ENCODE peak calls at places on chromosomes 5 and 9, in six cellular contexts. G is Panc1, U is A673, Q is AG04450, L is breast epithelium, J is mammary epithelial cell. N is an unnamed sample.

GRCh38 chr5:27130587-27130986 is 92.2 kb upstream of the CDH9 start:
- DNase-seq in G (no peak), U (peak), Q (no peak), L (no peak), J (no peak), N (no peak)

GRCh38 chr5:83474986-83475385 is 3.4 kb downstream of the VCAN start:
- DNase-seq in G (no peak), U (peak), Q (no peak), L (no peak), J (no peak), N (no peak)

GRCh38 chr5:176447538-176447981 is 625 bp upstream of the FAF2 start:
- DNase-seq in G (no peak), U (peak), Q (no peak), L (peak), J (no peak), N (no peak)

GRCh38 chr5:113276493-113276892 is 158.3 kb downstream of the TSSK1B start:
- DNase-seq in G (no peak), U (no peak), Q (no peak), L (no peak), J (no peak), N (no peak)

GRCh38 chr5:127031863-127032232 is 1.5 kb upstream of the MARCHF3 start:
- DNase-seq in G (no peak), U (no peak), Q (no peak), L (no peak), J (no peak), N (no peak)

GRCh38 chr5:23105021-23105420 is 251.9 kb upstream of the CDH12 start:
- DNase-seq in G (no peak), U (no peak), Q (no peak), L (no peak), J (no peak), N (no peak)

GRCh38 chr5:77893225-77893860 is 117.2 kb upstream of the TBCA start:
- DNase-seq in G (peak), U (peak), Q (peak), L (no peak), J (peak), N (no peak)

GRCh38 chr5:88834499-88834898 is 48.5 kb downstream of the MEF2C start:
- DNase-seq in G (no peak), U (no peak), Q (no peak), L (no peak), J (no peak), N (no peak)

GRCh38 chr9:131868766-131869165 is 128.9 kb upstream of the RAPGEF1 start:
- DNase-seq in G (no peak), U (no peak), Q (no peak), L (no peak), J (no peak), N (no peak)

GRCh38 chr5:53253421-53253871 is 143.9 kb upstream of the MOCS2 start:
- DNase-seq in G (no peak), U (no peak), Q (peak), L (no peak), J (peak), N (no peak)

GRCh38 chr5:59115345-59115744 is 532.5 kb downstream of the RAB3C start:
- DNase-seq in G (no peak), U (peak), Q (no peak), L (no peak), J (peak), N (no peak)

GRCh38 chr9:131668439-131669233 is 71.2 kb downstream of the RAPGEF1 start:
- DNase-seq in G (no peak), U (peak), Q (no peak), L (no peak), J (peak), N (no peak)

GRCh38 chr9:114677418-114677817 is 4.6 kb downstream of the TEX48 start:
- DNase-seq in G (no peak), U (peak), Q (peak), L (no peak), J (peak), N (no peak)

GRCh38 chr9:38200431-38200830 is 131.4 kb upstream of the SHB start:
- DNase-seq in G (no peak), U (peak), Q (no peak), L (no peak), J (no peak), N (no peak)

GRCh38 chr9:117413346-117414219 is 1.3 kb downstream of the ASTN2 start:
- DNase-seq in G (no peak), U (peak), Q (no peak), L (no peak), J (peak), N (no peak)

GRCh38 chr5:42842860-42843641 is 31.4 kb upstream of the SELENOP start:
- DNase-seq in G (no peak), U (no peak), Q (no peak), L (no peak), J (no peak), N (no peak)

GRCh38 chr5:88886252-88886651 is 3.3 kb upstream of the MEF2C start:
- DNase-seq in G (no peak), U (no peak), Q (no peak), L (no peak), J (no peak), N (no peak)

GRCh38 chr9:15180124-15180523 is 126.9 kb downstream of the TTC39B start:
- DNase-seq in G (no peak), U (no peak), Q (no peak), L (no peak), J (no peak), N (no peak)

GRCh38 chr9:1219284-1219683 is 169.1 kb downstream of the DMRT2 start:
- DNase-seq in G (no peak), U (no peak), Q (no peak), L (no peak), J (no peak), N (no peak)

GRCh38 chr5:159412284-159413046 is 82.2 kb upstream of the IL12B start:
- DNase-seq in G (no peak), U (peak), Q (no peak), L (no peak), J (peak), N (no peak)

GRCh38 chr9:92605224-92605623 is 64.7 kb downstream of the IPPK start:
- DNase-seq in G (no peak), U (no peak), Q (no peak), L (no peak), J (no peak), N (no peak)

GRCh38 chr5:80128129-80128528 is 93.0 kb downstream of the THBS4 start:
- DNase-seq in G (no peak), U (peak), Q (no peak), L (no peak), J (no peak), N (no peak)
- H3K27ac ChIP-seq in G (no peak), U (no peak), Q (no peak), L (no peak), J (no peak), N (no peak)

GRCh38 chr5:163458778-163459405 is 1.0 kb downstream of the NUDCD2 start:
- DNase-seq in G (no peak), U (no peak), Q (no peak), L (no peak), J (peak), N (no peak)

GRCh38 chr5:163459888-163460561 is at the start of gene NUDCD2:
- DNase-seq in G (peak), U (peak), Q (peak), L (peak), J (peak), N (peak)

GRCh38 chr5:163456840-163457239 is 3.1 kb downstream of the NUDCD2 start:
- DNase-seq in G (no peak), U (no peak), Q (no peak), L (no peak), J (no peak), N (no peak)

GRCh38 chr5:163460562-163461176 is at the start of gene HMMR:
- DNase-seq in G (no peak), U (peak), Q (no peak), L (no peak), J (no peak), N (no peak)

DNA sequence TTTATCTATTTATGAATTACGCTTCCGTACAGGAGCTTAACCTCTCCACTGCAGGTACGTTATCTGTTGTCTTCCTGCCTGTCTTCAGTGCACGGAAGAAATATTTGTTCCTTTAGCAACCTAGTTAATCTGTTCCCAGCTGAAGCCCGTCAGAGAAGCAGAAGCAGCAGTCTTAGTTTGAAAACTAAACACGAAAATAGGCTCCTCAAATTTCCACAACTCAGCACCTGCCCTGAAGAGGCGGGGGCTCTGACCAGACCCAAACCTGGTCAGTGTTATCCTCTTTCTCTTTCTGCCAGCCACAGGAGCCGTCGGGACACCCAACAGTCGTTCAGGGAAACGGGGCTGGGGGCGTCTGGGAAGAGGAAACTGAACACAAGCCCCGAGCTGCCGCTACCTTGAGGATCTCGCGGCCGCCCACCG is 426 bp downstream of the NUDCD2 start:
- DNase-seq in G (no peak), U (no peak), Q (no peak), L (no peak), J (no peak), N (no peak)
- TF ChIP-seq CTCF in G (peak), U (no peak), Q (no peak), L (no peak), J (no peak), N (no peak)

GRCh38 chr5:119016125-119016774 is 27.9 kb upstream of the DTWD2 start:
- DNase-seq in G (no peak), U (no peak), Q (no peak), L (no peak), J (no peak), N (no peak)
- H3K27ac ChIP-seq in G (no peak), U (no peak), Q (no peak), L (no peak), J (no peak), N (no peak)

DNA sequence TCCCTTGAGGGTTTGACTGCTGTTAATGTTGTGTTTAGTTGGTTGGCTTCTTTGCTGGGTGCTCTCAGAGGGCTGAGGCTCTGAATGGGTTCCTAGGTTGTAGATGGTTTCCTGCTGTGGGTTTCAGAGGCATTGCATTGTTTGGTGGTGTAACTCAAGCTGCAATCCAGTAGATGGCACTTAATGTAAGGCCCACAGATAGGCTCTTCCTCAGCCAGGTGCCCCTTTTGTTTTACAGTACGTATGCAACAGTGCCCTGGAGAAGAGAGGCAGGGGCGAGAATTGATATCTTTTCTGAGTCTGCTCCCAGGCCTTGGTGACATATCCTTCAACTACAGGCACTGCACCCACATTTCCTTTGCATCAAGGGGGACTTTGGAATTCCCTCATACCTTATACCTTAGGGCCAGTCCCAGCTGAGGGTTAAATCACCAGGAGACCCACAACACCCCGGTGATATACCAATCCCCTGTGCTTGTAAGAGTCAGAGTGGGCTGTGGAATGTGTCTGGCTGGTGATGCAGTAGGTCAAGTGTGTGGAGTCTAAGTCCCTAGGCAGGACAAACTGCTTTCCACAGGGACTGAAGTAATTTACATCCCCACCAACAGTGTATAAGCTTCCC is 7.0 kb upstream of the UGT3A2 start:
- DNase-seq in G (no peak), U (peak), Q (no peak), L (no peak), J (no peak), N (no peak)
- TF ChIP-seq CTCF in G (peak), U (peak), Q (peak), L (no peak), J (no peak), N (no peak)

DNA sequence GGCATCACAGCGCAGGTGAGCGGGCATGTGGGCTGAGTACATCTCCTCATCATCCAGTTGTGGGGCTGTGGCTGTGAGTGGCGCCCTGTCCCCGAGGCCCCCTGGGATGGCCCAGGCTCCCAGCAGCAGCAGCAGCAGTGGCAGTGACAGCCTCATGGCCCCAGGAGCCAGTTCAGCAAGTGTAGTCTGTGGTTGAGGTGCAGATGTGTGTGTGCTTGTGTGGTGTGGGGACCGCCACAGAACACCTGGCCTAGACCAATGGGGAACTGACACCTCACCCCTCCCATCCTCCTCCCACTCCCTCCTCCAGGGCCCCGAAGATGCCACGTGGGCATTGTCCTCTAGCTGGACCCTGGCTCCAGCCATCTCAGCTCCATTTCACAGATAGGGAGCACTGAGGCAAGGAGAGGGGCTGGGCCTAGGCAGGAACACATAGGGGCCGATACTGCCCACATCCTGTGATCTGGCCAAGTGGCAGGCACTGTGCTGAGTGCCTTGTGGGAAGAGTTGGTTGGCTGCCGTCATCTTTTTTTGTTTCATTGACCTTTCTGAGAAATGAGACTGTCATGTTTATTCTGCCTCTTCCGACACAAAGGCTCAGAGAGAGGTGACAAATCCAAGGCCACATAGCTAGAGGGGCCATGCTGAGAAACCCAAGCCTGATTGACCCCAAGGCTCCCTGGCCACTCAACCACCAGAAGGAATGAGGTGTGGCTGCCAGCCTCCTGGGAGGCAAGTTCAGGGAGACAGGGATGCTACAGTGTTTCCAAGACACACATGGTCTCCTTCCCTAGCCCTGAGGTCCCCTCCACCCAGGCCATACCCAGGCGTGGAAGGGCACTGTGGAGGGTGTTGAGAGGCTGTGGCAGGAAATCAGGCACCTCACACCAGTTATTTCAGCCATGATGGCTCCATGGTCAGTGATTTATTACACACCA is at the start of gene MZB1:
- DNase-seq in G (no peak), U (no peak), Q (no peak), L (no peak), J (no peak), N (no peak)
- H3K27ac ChIP-seq in G (peak), U (no peak), Q (no peak), L (peak), J (no peak), N (no peak)

DNA sequence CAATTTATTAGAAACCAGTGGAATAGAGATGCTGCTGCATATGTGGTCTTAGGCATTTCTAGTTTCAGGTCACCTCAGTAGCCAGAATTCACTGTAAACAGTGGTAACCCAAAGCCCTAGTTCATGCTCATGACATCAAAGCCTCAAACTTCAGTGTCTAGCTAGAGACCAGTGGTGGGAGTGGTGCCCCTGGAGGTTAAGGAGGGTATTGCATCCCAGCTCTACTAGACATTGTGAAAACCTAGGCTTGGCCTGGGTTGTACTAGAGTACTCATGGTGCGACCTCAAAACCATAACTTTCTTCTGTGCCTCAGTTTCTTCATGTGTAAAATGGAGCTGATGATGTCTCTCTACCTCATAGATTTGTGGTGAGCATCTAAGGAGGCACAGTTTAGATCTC is 18.8 kb downstream of the COL5A1 start:
- DNase-seq in G (peak), U (no peak), Q (no peak), L (no peak), J (no peak), N (no peak)
- TF ChIP-seq CTCF in G (peak), U (peak), Q (peak), L (peak), J (peak), N (peak)

N was measured in heart left ventricle.